ENCODE peak calls at places on chromosomes 3 and 15, in eight cellular contexts. Y is GM23338; Z is GM06990; W is stomach; T is lower lobe of right lung; O is keratinocyte; N is colonic mucosa; U is CD4-positive, alpha-beta memory T cell. D is an unnamed sample. For H3K36me3 and H3K27me3, the result is how much of the 10 kb centered on the place peaks cover.

GRCh38 chr3:185940951-185941350 is 3.1 kb upstream of the TRA2B start:
- DNase-seq in Y (no peak), Z (no peak), W (no peak), T (no peak), O (no peak), N (no peak), U (no peak), D (peak)

GRCh38 chr3:133441867-133442270 is 42.0 kb downstream of the BFSP2 start:
- DNase-seq in Y (no peak), Z (no peak), W (no peak), T (no peak), O (no peak), N (no peak), U (peak), D (no peak)

GRCh38 chr3:157405457-157405856 is 31.2 kb upstream of the PTX3 start:
- DNase-seq in Y (no peak), Z (no peak), W (no peak), T (no peak), O (no peak), N (no peak), U (no peak), D (peak)

GRCh38 chr3:177459397-177459796 is 262.1 kb upstream of the TBL1XR1 start:
- DNase-seq in Y (no peak), Z (no peak), W (no peak), T (no peak), O (no peak), N (no peak), U (no peak), D (no peak)

GRCh38 chr15:58295637-58296036 is 136.2 kb upstream of the LIPC start:
- DNase-seq in Y (no peak), Z (no peak), W (no peak), T (no peak), O (no peak), N (no peak), U (no peak), D (no peak)

GRCh38 chr15:75791337-75791713 is 51.9 kb upstream of the UBE2Q2 start:
- DNase-seq in Y (no peak), Z (no peak), W (no peak), T (no peak), O (no peak), N (no peak), U (no peak), D (no peak)

GRCh38 chr3:185702564-185703225 is 116.6 kb downstream of the SENP2 start:
- DNase-seq in Y (peak), Z (no peak), W (no peak), T (no peak), O (no peak), N (no peak), U (no peak), D (no peak)

GRCh38 chr3:112811150-112811884 is 35.3 kb downstream of the CD200R1L start:
- DNase-seq in Y (no peak), Z (no peak), W (no peak), T (no peak), O (no peak), N (peak), U (no peak), D (no peak)

GRCh38 chr3:130894130-130894872 is 417 bp downstream of the ATP2C1 start:
- DNase-seq in Y (peak), Z (no peak), W (peak), T (peak), O (no peak), N (peak), U (peak), D (no peak)

GRCh38 chr3:190070623-190071347 is 49.9 kb downstream of the P3H2 start:
- DNase-seq in Y (no peak), Z (no peak), W (no peak), T (no peak), O (no peak), N (no peak), U (no peak), D (peak)

GRCh38 chr3:180059351-180059750 is 22.6 kb upstream of the PEX5L start:
- DNase-seq in Y (no peak), Z (no peak), W (no peak), T (no peak), O (no peak), N (no peak), U (no peak), D (peak)

GRCh38 chr3:49680493-49681231 is 6.5 kb downstream of the APEH start:
- DNase-seq in Y (no peak), Z (no peak), W (no peak), T (no peak), O (no peak), N (no peak), U (no peak), D (no peak)

GRCh38 chr3:49681543-49681942 is 7.4 kb downstream of the APEH start:
- DNase-seq in Y (no peak), Z (no peak), W (no peak), T (no peak), O (no peak), N (no peak), U (no peak), D (no peak)

GRCh38 chr3:49681232-49681522 is 7.0 kb downstream of the APEH start:
- DNase-seq in Y (no peak), Z (no peak), W (no peak), T (no peak), O (no peak), N (no peak), U (no peak), D (no peak)

GRCh38 chr3:49683162-49683561 is 6.1 kb downstream of the MST1 start:
- DNase-seq in Y (no peak), Z (no peak), W (no peak), T (no peak), O (no peak), N (no peak), U (no peak), D (no peak)
- H3K36me3 ChIP-seq in Y (under half), Z (half or more), W (half or more), T (half or more), O (under half), N (under half), U (half or more), D (under half)

DNA sequence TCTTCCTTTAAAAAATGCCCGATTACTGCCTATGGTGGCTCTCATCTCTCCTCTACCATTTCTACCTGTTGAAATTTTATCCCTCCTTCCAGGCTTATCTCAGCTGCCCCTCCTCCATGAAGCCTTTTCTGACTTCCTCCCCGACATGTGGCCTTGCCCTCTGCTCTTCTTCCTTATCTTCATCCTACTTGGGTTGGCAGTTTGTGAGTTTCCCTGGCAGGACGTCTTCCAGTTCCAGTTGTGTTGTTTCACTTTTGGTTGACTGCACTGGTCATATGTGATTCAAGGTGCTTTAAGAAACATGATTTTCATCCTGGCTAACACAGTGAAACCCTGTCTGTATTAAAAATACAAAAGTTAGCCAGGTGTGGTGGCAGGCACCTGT is 4.4 kb downstream of the DLL4 start:
- DNase-seq in Y (no peak), Z (no peak), W (no peak), T (no peak), O (no peak), N (peak), U (no peak), D (peak)
- H3K27me3 ChIP-seq in Y (half or more), Z (under half), W (under half), T (under half), O (half or more), N (under half), U (under half), D (under half)

DNA sequence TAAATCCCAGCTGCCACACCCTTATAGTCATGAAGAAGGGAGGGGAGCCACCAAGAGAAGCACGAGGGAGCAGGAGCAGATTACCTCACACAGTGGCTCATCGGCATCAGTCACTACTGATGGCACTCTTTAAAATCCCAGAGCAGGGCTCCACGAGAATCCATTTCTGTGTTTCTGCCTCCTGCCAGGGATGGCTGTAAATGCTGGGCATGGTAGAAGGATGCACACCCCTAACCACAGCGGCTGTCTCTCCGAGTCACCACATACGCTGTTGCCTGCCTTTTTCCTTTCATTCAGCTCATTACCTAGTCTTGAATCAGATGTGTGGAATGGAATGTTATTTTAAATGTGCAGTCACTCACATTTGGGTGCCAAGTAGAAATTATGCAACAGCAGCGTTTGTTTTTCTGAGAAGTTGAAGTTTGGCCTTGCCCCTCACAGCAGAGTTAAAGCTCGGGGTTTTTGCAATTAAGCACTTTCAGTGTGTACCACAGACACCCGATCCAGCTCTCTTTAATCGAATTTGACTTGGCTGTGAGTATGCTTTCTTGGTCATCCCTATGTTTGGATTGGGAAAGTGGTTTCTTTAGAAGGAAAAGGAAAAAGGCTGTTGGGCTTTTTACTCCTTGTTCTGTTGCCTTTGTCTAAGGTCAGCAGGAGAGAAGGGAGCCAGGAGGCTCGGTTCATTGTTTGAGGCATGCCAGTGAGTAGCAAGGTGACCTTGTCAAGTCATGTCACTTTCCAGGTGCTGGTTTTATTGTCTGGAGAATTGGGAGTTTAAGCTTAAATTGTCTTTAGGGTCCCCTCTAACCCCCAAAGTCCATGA is 284.2 kb upstream of the TPM1 start:
- DNase-seq in Y (peak), Z (no peak), W (peak), T (no peak), O (no peak), N (no peak), U (no peak), D (peak)
- H3K36me3 ChIP-seq in Y (under half), Z (under half), W (under half), T (under half), O (under half), N (under half), U (under half), D (under half)

DNA sequence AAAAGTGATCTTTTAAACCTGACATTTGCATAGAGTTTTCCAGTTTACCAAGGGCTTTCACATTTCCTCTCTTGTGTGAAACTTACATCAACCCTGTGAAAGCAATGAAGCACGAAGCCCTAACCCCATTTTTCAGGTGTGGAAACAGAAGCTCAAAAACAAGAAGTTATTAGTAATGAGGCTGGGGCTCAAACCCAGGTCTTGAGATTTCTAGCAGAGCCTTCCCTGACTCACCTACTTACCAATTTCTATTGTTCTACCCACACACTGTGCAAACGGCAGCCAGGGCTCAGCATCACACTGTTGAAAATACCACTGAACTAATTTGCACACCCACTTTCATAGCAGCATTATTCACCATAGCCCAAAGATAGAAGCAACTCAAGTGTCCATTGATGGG is 117.8 kb upstream of the IGF1R start:
- DNase-seq in Y (no peak), Z (no peak), W (no peak), T (no peak), O (no peak), N (no peak), U (no peak), D (no peak)
- H3K27me3 ChIP-seq in Y (under half), Z (under half), W (under half), T (under half), O (under half), N (under half), U (under half), D (half or more)

GRCh38 chr3:12299026-12299425 is 10.2 kb downstream of the PPARG start:
- DNase-seq in Y (no peak), Z (no peak), W (no peak), T (no peak), O (no peak), N (no peak), U (no peak), D (peak)

GRCh38 chr3:12301513-12301912 is 12.6 kb downstream of the PPARG start:
- DNase-seq in Y (no peak), Z (no peak), W (peak), T (no peak), O (no peak), N (peak), U (no peak), D (no peak)

GRCh38 chr3:12300137-12300536 is 11.3 kb downstream of the PPARG start:
- DNase-seq in Y (no peak), Z (no peak), W (no peak), T (no peak), O (no peak), N (no peak), U (no peak), D (peak)

GRCh38 chr3:12302564-12302963 is 13.7 kb downstream of the PPARG start:
- DNase-seq in Y (no peak), Z (no peak), W (no peak), T (no peak), O (no peak), N (no peak), U (no peak), D (no peak)

DNA sequence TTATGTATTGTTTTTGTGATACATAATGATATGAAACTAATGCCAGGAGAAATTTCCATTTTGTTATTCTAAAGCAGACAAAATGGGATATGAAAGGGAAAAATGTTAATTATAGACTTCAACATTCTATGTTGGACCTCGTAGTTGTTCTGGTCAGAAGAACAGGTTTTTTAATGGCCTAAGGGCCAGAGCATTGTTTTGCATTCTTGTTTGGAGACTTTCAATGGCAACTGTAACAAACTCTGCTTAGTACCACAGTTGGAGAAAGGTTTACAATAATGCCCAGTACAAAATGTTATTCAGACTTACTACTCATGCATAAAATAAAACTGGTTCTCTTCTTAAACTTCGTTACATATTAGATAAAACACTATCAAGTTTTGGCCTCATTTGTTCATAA is 12.2 kb downstream of the PPARG start:
- DNase-seq in Y (no peak), Z (no peak), W (no peak), T (no peak), O (no peak), N (no peak), U (no peak), D (no peak)
- H3K36me3 ChIP-seq in Y (under half), Z (under half), W (under half), T (under half), O (under half), N (under half), U (under half), D (half or more)

GRCh38 chr3:151082880-151083838 is 2.3 kb upstream of the MED12L start:
- DNase-seq in Y (no peak), Z (no peak), W (no peak), T (no peak), O (no peak), N (no peak), U (no peak), D (no peak)
- H3K27me3 ChIP-seq in Y (under half), Z (under half), W (under half), T (under half), O (half or more), N (under half), U (under half), D (half or more)

DNA sequence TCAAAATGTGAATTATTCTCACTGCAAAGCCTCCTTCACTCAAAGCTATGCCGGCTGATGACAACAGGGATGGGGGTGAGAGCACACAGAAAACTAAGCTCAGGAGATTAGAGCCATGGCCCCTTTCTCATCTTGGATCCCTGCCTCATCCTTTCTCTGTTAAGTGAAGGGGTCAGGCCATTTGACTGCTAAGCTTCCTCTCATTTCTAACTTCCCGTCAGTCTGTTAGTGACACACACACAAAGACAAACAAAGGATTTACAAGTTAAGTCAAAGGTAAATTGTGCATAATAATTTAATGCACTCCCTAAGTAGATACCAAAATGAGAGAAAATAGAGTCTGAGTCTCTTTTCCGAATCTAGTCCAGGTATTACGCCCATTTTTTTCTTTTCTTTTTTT is 1.2 kb downstream of the SS18L2 start:
- DNase-seq in Y (no peak), Z (no peak), W (no peak), T (no peak), O (no peak), N (no peak), U (no peak), D (peak)
- H3K36me3 ChIP-seq in Y (under half), Z (under half), W (under half), T (under half), O (under half), N (under half), U (under half), D (under half)

GRCh38 chr3:128994173-128994512 is 267 bp upstream of the CFAP92 start:
- DNase-seq in Y (no peak), Z (no peak), W (no peak), T (no peak), O (no peak), N (no peak), U (no peak), D (no peak)
- H3K27me3 ChIP-seq in Y (half or more), Z (under half), W (under half), T (under half), O (under half), N (under half), U (under half), D (under half)